ENCODE peak calls at places on chromosomes 4 and X, in six cellular contexts. D is HCT116, C is A172, J is NCI-H524, A is omental fat pad, L is T-helper 2 cell. H is an unnamed sample.

GRCh38 chr4:127162741-127163140 is 470.0 kb upstream of the INTU start:
- DNase-seq in J (no peak), C (no peak), L (no peak), D (no peak), A (no peak), H (no peak)

GRCh38 chr4:138522366-138522765 is 280.2 kb upstream of the SLC7A11 start:
- DNase-seq in C (peak; percentile 16), A (no peak), L (peak; percentile 1), J (peak; percentile 7), D (peak; percentile 6), H (no peak)

GRCh38 chr4:2363951-2364653 is 54.3 kb downstream of the ZFYVE28 start:
- DNase-seq in D (no peak), L (no peak), J (no peak), A (no peak), C (no peak), H (no peak)

GRCh38 chr4:156870861-156871260 is 100.7 kb downstream of the PDGFC start:
- DNase-seq in D (no peak), L (no peak), A (no peak), C (no peak), J (peak; percentile 5), H (no peak)

GRCh38 chrX:38880460-38880859 is 79.2 kb downstream of the MID1IP1 start:
- DNase-seq in A (no peak), C (peak; percentile 18), D (no peak), L (no peak), J (no peak), H (no peak)

GRCh38 chr4:82642321-82642720 is 80.5 kb upstream of the TMEM150C start:
- DNase-seq in A (no peak), C (no peak), J (no peak), L (no peak), D (no peak), H (no peak)

GRCh38 chrX:22134681-22135080 is 102.6 kb downstream of the PHEX start:
- DNase-seq in D (no peak), A (no peak), C (peak; percentile 79), L (no peak), J (peak; percentile 33), H (no peak)

GRCh38 chr4:184463856-184464255 is 10.5 kb downstream of the IRF2 start:
- DNase-seq in D (no peak), J (no peak), A (no peak), L (no peak), C (no peak), H (no peak)

GRCh38 chrX:134520860-134521390 is 61.0 kb downstream of the HPRT1 start:
- DNase-seq in A (no peak), D (peak; percentile 51), J (peak; percentile 92), L (peak; percentile 39), C (peak; percentile 45), H (no peak)

GRCh38 chr4:48792348-48793006 is 12.4 kb upstream of the FRYL start:
- DNase-seq in A (no peak), C (no peak), L (no peak), D (no peak), J (no peak), H (no peak)

GRCh38 chr4:77742054-77742453 is 77.1 kb downstream of the CNOT6L start:
- DNase-seq in D (no peak), J (no peak), A (no peak), C (no peak), L (no peak), H (no peak)

GRCh38 chrX:80747832-80748231 is 61.8 kb downstream of the BRWD3 start:
- DNase-seq in L (no peak), J (no peak), C (no peak), D (no peak), A (no peak), H (no peak)

GRCh38 chrX:81355436-81355835 is 153.5 kb downstream of the SH3BGRL start:
- DNase-seq in A (no peak), L (no peak), D (no peak), J (no peak), C (no peak), H (no peak)

GRCh38 chr4:15106417-15106816 is 104.1 kb downstream of the CPEB2 start:
- DNase-seq in L (no peak), D (no peak), A (no peak), J (no peak), C (peak; percentile 1), H (no peak)

GRCh38 chr4:84995386-84995785 is 28.9 kb upstream of the WDFY3 start:
- DNase-seq in C (peak; percentile 86), A (no peak), J (no peak), D (no peak), L (no peak), H (no peak)

GRCh38 chrX:102129473-102129872 is 4.0 kb downstream of the TCEAL2 start:
- DNase-seq in D (no peak), A (no peak), J (peak; percentile 51), L (no peak), C (no peak), H (no peak)

GRCh38 chr4:14178421-14178820 is 550.9 kb upstream of the BOD1L1 start:
- DNase-seq in C (peak; percentile 68), A (no peak), J (no peak), D (no peak), L (peak; percentile 14), H (no peak)

GRCh38 chr4:32216502-32216901 is 1496.3 kb downstream of the PCDH7 start:
- DNase-seq in C (no peak), L (no peak), J (no peak), D (no peak), A (no peak), H (no peak)

GRCh38 chr4:141853091-141853734 is 216.8 kb downstream of the IL15 start:
- DNase-seq in L (no peak), D (no peak), A (no peak), J (no peak), C (no peak), H (no peak)

GRCh38 chr4:71366776-71367175 is 28.0 kb downstream of the SLC4A4 start:
- DNase-seq in L (no peak), C (no peak), J (peak; percentile 86), A (no peak), D (no peak), H (no peak)

GRCh38 chrX:6095469-6095868 is 133.2 kb downstream of the NLGN4X start:
- DNase-seq in C (no peak), J (peak; percentile 59), L (no peak), A (no peak), D (no peak), H (no peak)

GRCh38 chr4:4480685-4481393 is 61.0 kb downstream of the STX18 start:
- DNase-seq in D (no peak), A (no peak), L (no peak), C (no peak), J (peak; percentile 44), H (no peak)

GRCh38 chrX:143634701-143635442 is 1.0 kb downstream of the SLITRK4 start:
- DNase-seq in C (no peak), D (no peak), J (peak; percentile 49), A (no peak), L (no peak), H (no peak)

GRCh38 chr4:188428935-188429334 is 289.7 kb downstream of the TRIML1 start:
- DNase-seq in J (no peak), A (no peak), L (no peak), C (peak; percentile 55), D (no peak), H (no peak)

GRCh38 chrX:74383611-74384010 is 37.7 kb upstream of the SLC16A2 start:
- DNase-seq in J (peak; percentile 78), D (peak; percentile 13), L (peak; percentile 31), C (peak; percentile 32), A (no peak), H (no peak)

GRCh38 chrX:123881330-123881729 is 21.5 kb downstream of the XIAP start:
- DNase-seq in C (no peak), L (no peak), D (no peak), A (no peak), J (no peak), H (no peak)

GRCh38 chrX:108397627-108398392 is 40.4 kb downstream of the COL4A6 start:
- DNase-seq in D (no peak), L (peak; percentile 35), C (peak; percentile 22), J (no peak), A (no peak), H (no peak)

GRCh38 chrX:81304545-81304944 is 102.6 kb downstream of the SH3BGRL start:
- DNase-seq in J (no peak), C (no peak), L (no peak), A (no peak), D (no peak), H (no peak)

GRCh38 chr4:114027596-114027995 is 48.1 kb upstream of the ARSJ start:
- DNase-seq in C (no peak), D (no peak), L (no peak), J (no peak), A (no peak), H (no peak)

GRCh38 chr4:15778191-15778741 is at the start of gene CD38:
- DNase-seq in L (peak; percentile 61), J (peak; percentile 52), C (no peak), D (no peak), A (no peak), H (peak; percentile 37)

GRCh38 chrX:13652256-13653021 is 502 bp upstream of the TCEANC start:
- DNase-seq in C (peak; percentile 95), D (peak; percentile 13), J (no peak), L (no peak), A (no peak), H (no peak)